ENCODE peak calls at places on chromosomes 3 and 15, in six cellular contexts. A is IMR-90, S is mesendoderm, V is neuronal stem cell, G is H1, Q is trophoblast cell. H is an unnamed sample.

GRCh38 chr3:187150599-187150998 is 11.3 kb upstream of the RPL39L start:
- DNase-seq in A (no peak), S (peak; percentile 57), V (no peak), G (no peak), Q (no peak), H (no peak)

GRCh38 chr3:164095279-164095678 is 983.0 kb downstream of the SI start:
- DNase-seq in A (no peak), S (peak; percentile 5), V (no peak), G (no peak), Q (no peak), H (no peak)

GRCh38 chr3:64691051-64691450 is 3.3 kb upstream of the ADAMTS9 start:
- DNase-seq in A (peak; percentile 35), S (peak; percentile 62), V (no peak), G (no peak), Q (peak; percentile 27), H (peak; percentile 66)

GRCh38 chr3:181105636-181106035 is 116.1 kb upstream of the DNAJC19 start:
- DNase-seq in A (no peak), S (peak; percentile 70), V (no peak), G (no peak), Q (no peak), H (no peak)

GRCh38 chr15:94305133-94305532 is 73.8 kb downstream of the MCTP2 start:
- DNase-seq in A (peak; percentile 40), S (no peak), V (no peak), G (no peak), Q (no peak), H (no peak)

GRCh38 chr3:10813425-10813824 is 2.6 kb upstream of the SLC6A11 start:
- DNase-seq in A (no peak), S (no peak), V (no peak), G (no peak), Q (no peak), H (no peak)

GRCh38 chr3:17290894-17291293 is 406.1 kb downstream of the PLCL2 start:
- DNase-seq in A (no peak), S (no peak), V (no peak), G (no peak), Q (no peak), H (no peak)

GRCh38 chr3:25854635-25855034 is 64.7 kb downstream of the OXSM start:
- DNase-seq in A (peak; percentile 83), S (peak; percentile 61), V (no peak), G (no peak), Q (peak; percentile 59), H (peak; percentile 67)

GRCh38 chr3:62369476-62369743 is 3.9 kb downstream of the FEZF2 start:
- DNase-seq in A (no peak), S (no peak), V (no peak), G (no peak), Q (no peak), H (no peak)

GRCh38 chr3:14457481-14457880 is 55.1 kb downstream of the SLC6A6 start:
- DNase-seq in A (no peak), S (no peak), V (no peak), G (no peak), Q (no peak), H (no peak)
- H3K36me3 ChIP-seq in A (peaks cover 25% of the 10 kb centered on the region), S (peaks cover 7% of the 10 kb centered on the region), V (no peaks in the 10 kb centered on the region), G (peaks cover 57% of the 10 kb centered on the region), Q (peaks cover 63% of the 10 kb centered on the region), H (peaks cover 31% of the 10 kb centered on the region)

GRCh38 chr3:102466001-102466400 is 31.2 kb downstream of the ZPLD1 start:
- DNase-seq in A (no peak), S (peak; percentile 16), V (no peak), G (no peak), Q (no peak), H (no peak)
- H2AK5ac ChIP-seq in A (no peak overlapping the region), S (no peak overlapping the region), V (no peak overlapping the region), G (no peak overlapping the region), Q (no peak overlapping the region), H (no peak overlapping the region)

DNA sequence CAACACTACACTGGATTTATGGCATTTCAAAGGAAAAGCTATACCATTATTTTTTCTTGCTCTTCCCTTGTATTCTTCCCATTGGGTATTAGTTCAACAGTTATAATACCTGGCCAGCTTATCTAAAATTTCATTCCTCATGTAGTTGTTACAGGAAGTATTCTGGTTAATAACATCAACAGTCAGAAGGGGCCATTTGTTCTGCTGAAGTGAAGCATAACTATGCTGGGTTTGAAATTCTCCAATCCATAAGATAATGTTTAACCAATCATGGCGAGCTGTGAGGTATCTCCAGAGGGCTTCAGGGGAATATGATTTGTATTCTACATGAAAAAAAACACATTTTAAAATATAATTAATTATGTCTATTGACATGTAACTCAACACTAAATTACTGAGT is 43.4 kb downstream of the SPG11 start:
- DNase-seq in A (no peak), S (no peak), V (no peak), G (no peak), Q (no peak), H (no peak)
- H3K36me3 ChIP-seq in A (peaks cover 17% of the 10 kb centered on the region), S (no peaks in the 10 kb centered on the region), V (peaks cover 94% of the 10 kb centered on the region), G (peaks cover 26% of the 10 kb centered on the region), Q (peaks cover 14% of the 10 kb centered on the region), H (peaks cover 94% of the 10 kb centered on the region)

GRCh38 chr15:64807051-64807749 is 18.2 kb downstream of the PIF1 start:
- DNase-seq in A (no peak), S (peak; percentile 85), V (no peak), G (no peak), Q (no peak), H (no peak)
- H2AK5ac ChIP-seq in A (no peak overlapping the region), S (no peak overlapping the region), V (peak overlapping the region; percentile 5), G (peak overlapping the region; percentile 98), Q (peak overlapping the region; percentile 28), H (no peak overlapping the region)